ENCODE peak calls at places on chromosomes 11 and 22, in nine cellular contexts. P, E, Y, W, O, F, N, Q and D are unnamed samples.

GRCh38 chr11:73321342-73322110 is 13.4 kb downstream of the ARHGEF17 start:
- ATAC-seq in Q (no peak), O (peak; percentile 18), Y (no peak), W (no peak), F (no peak), E (peak; percentile 34), P (no peak), N (no peak), D (no peak)

GRCh38 chr22:23542933-23543332 is 37.2 kb downstream of the IGLL1 start:
- ATAC-seq in W (no peak), F (no peak), Q (no peak), O (no peak), E (no peak), N (no peak), P (no peak), Y (no peak), D (no peak)

GRCh38 chr11:71499125-71499524 is 27.9 kb upstream of the KRTAP5-7 start:
- ATAC-seq in E (no peak), Q (no peak), N (no peak), W (no peak), Y (no peak), F (no peak), O (no peak), P (no peak), D (no peak)

GRCh38 chr22:45639747-45640102 is 31.9 kb upstream of the ATXN10 start:
- ATAC-seq in N (no peak), W (no peak), P (no peak), Q (no peak), F (no peak), O (no peak), E (no peak), Y (peak; percentile 55), D (no peak)

GRCh38 chr11:68150029-68150428 is 28.8 kb upstream of the CHKA start:
- ATAC-seq in W (no peak), Q (peak; percentile 77), Y (no peak), P (peak; percentile 58), E (no peak), F (no peak), O (peak; percentile 43), N (no peak), D (no peak)

GRCh38 chr22:22884888-22885840 is 2.5 kb upstream of the IGLL5 start:
- ATAC-seq in Q (no peak), N (peak; percentile 88), Y (peak; percentile 50), E (no peak), O (no peak), F (peak; percentile 81), P (no peak), W (peak; percentile 48), D (peak; percentile 85)

GRCh38 chr11:79083346-79083745 is 357.5 kb downstream of the TENM4 start:
- ATAC-seq in E (no peak), W (no peak), O (no peak), F (no peak), P (no peak), N (no peak), Q (no peak), Y (no peak), D (no peak)

GRCh38 chr11:70628881-70629844 is 230.8 kb downstream of the CTTN start:
- ATAC-seq in F (no peak), O (no peak), W (no peak), Y (no peak), E (peak; percentile 72), P (no peak), N (no peak), Q (peak; percentile 80), D (no peak)

GRCh38 chr22:46201059-46201757 is 48.9 kb downstream of the CDPF1 start:
- ATAC-seq in Q (no peak), O (peak; percentile 63), F (no peak), N (no peak), W (no peak), Y (no peak), E (peak; percentile 66), P (no peak), D (no peak)